ENCODE peak calls at places on chromosomes 5 and 9, in seven cellular contexts. B is choroid plexus epithelial cell; N is cardiac muscle cell; P is gastrocnemius medialis; E is nephron progenitor cell; D is CD4-positive, alpha-beta T cell; U is GM10248. R is an unnamed sample.

GRCh38 chr5:61461412-61461811 is 129.4 kb downstream of the ZSWIM6 start:
- DNase-seq in E (no peak), U (no peak), P (no peak), D (no peak), B (no peak), N (no peak), R (no peak)

GRCh38 chr5:79032031-79032711 is 37.3 kb downstream of the DMGDH start:
- DNase-seq in E (no peak), N (no peak), P (no peak), U (no peak), B (peak), D (no peak), R (no peak)

GRCh38 chr9:115000217-115000639 is 69.8 kb upstream of the TNFSF8 start:
- DNase-seq in D (no peak), P (no peak), E (no peak), U (no peak), N (no peak), B (no peak), R (no peak)

GRCh38 chr9:122132539-122132938 is 27.0 kb downstream of the NDUFA8 start:
- DNase-seq in D (no peak), P (no peak), B (no peak), E (no peak), N (no peak), U (no peak), R (no peak)

GRCh38 chr5:111135946-111136345 is 43.8 kb downstream of the WDR36 start:
- DNase-seq in B (no peak), P (no peak), E (no peak), N (peak), D (no peak), U (no peak), R (no peak)

GRCh38 chr9:121743441-121744001 is 92.1 kb downstream of the DAB2IP start:
- DNase-seq in P (peak), N (peak), E (peak), U (no peak), B (peak), D (no peak), R (peak)

GRCh38 chr9:128218518-128219389 is 15.6 kb downstream of the DNM1 start:
- DNase-seq in D (peak), U (peak), E (peak), P (peak), B (peak), N (peak), R (peak)

GRCh38 chr9:69971643-69972449 is 71.8 kb upstream of the MAMDC2 start:
- DNase-seq in D (peak), B (peak), N (peak), U (peak), P (peak), E (peak), R (peak)

GRCh38 chr9:103997861-103998370 is 96.2 kb upstream of the SMC2 start:
- DNase-seq in B (no peak), D (no peak), E (no peak), U (no peak), N (no peak), P (no peak), R (no peak)

GRCh38 chr9:113895526-113895925 is 19.4 kb downstream of the ZNF618 start:
- DNase-seq in B (peak), D (no peak), E (no peak), P (no peak), N (peak), U (no peak), R (no peak)

GRCh38 chr9:35294066-35294465 is 132.3 kb downstream of the UNC13B start:
- DNase-seq in N (no peak), B (no peak), P (no peak), U (no peak), D (no peak), E (no peak), R (no peak)

GRCh38 chr5:131857388-131857787 is 60.6 kb upstream of the FNIP1 start:
- DNase-seq in E (no peak), P (no peak), N (no peak), U (no peak), D (no peak), B (no peak), R (no peak)

GRCh38 chr5:142210011-142210410 is 101.4 kb downstream of the NDFIP1 start:
- DNase-seq in N (no peak), P (no peak), E (no peak), D (no peak), B (no peak), U (no peak), R (no peak)

GRCh38 chr9:122141671-122142070 is 17.9 kb downstream of the NDUFA8 start:
- DNase-seq in N (no peak), P (no peak), E (no peak), D (no peak), U (no peak), B (no peak), R (no peak)

GRCh38 chr9:96566401-96567202 is 53.0 kb downstream of the CDC14B start:
- DNase-seq in N (peak), B (peak), D (peak), U (peak), E (peak), P (peak), R (peak)

GRCh38 chr9:97382099-97382718 is 29.7 kb upstream of the TDRD7 start:
- DNase-seq in P (no peak), E (no peak), D (no peak), B (no peak), U (no peak), N (no peak), R (no peak)

GRCh38 chr9:90288275-90288639 is 354.4 kb downstream of the DIRAS2 start:
- DNase-seq in B (no peak), D (no peak), E (no peak), P (no peak), N (no peak), U (no peak), R (no peak)

GRCh38 chr9:90296539-90296938 is 346.1 kb downstream of the DIRAS2 start:
- DNase-seq in D (no peak), B (no peak), U (no peak), P (no peak), E (no peak), N (no peak), R (no peak)

GRCh38 chr9:90287567-90288274 is 354.9 kb downstream of the DIRAS2 start:
- DNase-seq in N (no peak), P (no peak), U (peak), E (no peak), B (peak), D (no peak), R (no peak)

GRCh38 chr9:90285946-90286345 is 356.7 kb downstream of the DIRAS2 start:
- DNase-seq in B (no peak), U (no peak), D (no peak), E (no peak), N (no peak), P (no peak), R (no peak)

GRCh38 chr9:90290716-90291485 is 351.7 kb downstream of the DIRAS2 start:
- DNase-seq in D (no peak), N (peak), E (no peak), P (no peak), U (no peak), B (peak), R (no peak)
- TF ChIP-seq CTCF in D (no peak), N (no peak), E (no peak), P (no peak), U (no peak), B (no peak), R (no peak)

GRCh38 chr5:74953601-74953960 is 87.4 kb upstream of the FAM169A start:
- DNase-seq in B (no peak), E (no peak), U (no peak), D (no peak), P (no peak), N (no peak), R (no peak)
- TF ChIP-seq CTCF in B (no peak), E (no peak), U (no peak), D (no peak), P (no peak), N (no peak), R (no peak)

DNA sequence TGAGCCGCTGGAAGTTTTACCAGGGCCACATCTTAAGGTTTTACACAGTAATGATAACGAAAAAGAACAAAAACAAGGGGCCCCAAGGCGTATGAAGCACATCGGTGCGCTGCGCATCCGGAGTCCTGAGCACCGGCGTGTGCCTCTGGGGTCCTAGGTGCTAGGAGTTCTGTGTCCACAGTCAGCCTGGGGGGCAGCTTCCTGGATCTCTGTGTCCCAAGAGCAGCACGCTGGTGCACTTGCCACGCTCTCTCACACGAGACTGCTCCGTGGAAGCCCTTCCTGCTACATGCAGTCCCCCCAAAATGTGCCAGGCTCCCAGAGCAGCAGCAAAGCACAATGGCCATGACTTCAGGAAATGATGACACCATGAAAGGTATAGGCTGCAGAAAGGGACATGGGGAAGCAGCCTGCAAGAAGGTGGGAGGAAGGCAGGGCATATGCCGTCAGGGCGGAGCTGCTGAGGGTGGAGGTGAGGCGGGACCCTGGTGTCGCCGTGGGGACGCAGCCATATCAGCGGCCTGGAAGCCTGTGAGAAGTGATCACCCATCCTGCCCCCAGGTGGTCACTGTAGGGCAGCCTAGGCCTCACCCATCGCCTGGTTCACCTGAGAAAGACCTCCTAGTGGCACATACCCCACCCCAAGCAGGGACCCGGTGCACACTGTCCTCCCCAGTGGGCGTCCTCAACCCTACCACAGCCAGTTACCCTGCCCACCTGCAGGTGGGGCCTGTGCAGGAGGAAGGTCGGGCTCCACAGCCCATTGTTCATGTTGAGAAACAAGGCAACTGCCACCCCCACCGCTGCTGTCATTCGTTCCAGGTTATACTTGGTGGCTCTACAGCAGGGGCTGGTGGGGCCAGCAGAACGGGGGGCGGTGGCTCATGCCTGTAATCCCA is 23.6 kb upstream of the SLC6A3 start:
- DNase-seq in D (no peak), B (no peak), U (no peak), E (no peak), P (no peak), N (no peak), R (no peak)
- TF ChIP-seq CTCF in D (peak), B (no peak), U (no peak), E (no peak), P (no peak), N (no peak), R (no peak)

GRCh38 chr5:173627271-173627670 is 10.8 kb upstream of the BOD1 start:
- DNase-seq in B (no peak), P (no peak), E (no peak), D (no peak), U (no peak), N (no peak), R (no peak)

GRCh38 chr5:173624276-173624675 is 7.8 kb upstream of the BOD1 start:
- DNase-seq in U (no peak), N (no peak), P (no peak), D (no peak), B (no peak), E (no peak), R (no peak)

GRCh38 chr5:173625261-173625660 is 8.8 kb upstream of the BOD1 start:
- DNase-seq in N (no peak), U (no peak), D (no peak), E (no peak), P (no peak), B (no peak), R (no peak)

GRCh38 chr5:173626501-173626812 is 10.0 kb upstream of the BOD1 start:
- DNase-seq in P (no peak), N (no peak), B (no peak), D (no peak), E (no peak), U (no peak), R (no peak)

DNA sequence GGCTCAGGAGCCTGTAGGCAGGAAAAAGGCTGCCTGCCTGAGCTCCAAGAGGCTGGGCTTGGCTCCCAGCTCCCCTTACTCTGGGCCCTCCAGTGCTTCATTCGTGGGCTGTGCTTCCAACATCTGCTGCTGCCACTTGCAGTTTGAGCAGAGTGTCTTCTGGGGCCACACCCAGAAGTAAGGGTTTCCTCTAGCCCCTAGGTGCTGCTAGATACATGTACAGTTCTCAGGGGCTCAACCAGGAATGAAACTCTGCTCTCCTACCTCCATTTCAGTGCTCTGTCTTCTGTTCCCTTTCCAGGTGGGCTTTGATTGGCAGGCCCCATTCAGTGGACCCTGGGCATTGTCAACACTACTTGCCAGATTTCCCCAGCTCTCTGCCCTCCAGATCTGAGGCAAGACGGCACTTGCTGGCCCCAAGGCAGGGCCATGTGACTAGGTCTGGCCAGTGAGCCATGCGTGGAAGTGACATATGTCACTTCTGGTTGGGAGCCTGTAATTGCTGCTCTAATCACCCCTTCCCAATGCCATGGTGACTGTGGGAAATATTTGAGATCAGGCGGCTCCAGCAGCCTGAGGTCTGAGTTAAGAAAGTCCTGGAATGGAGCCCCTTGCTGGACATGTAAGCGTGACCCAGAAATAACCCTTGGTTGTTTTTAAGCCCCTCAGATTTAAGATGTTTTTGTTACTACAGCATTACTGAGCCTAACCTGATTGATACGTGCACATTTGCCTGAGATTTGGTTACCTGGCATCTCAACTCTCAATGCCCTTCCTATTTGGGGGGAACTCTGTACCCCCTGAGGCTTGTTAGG is 9.4 kb upstream of the BOD1 start:
- DNase-seq in D (no peak), N (no peak), E (no peak), P (peak), B (peak), U (peak), R (no peak)
- TF ChIP-seq CTCF in D (no peak), N (no peak), E (no peak), P (peak), B (peak), U (peak), R (no peak)

GRCh38 chr5:160802567-160802966 is 49.4 kb downstream of the ATP10B start:
- DNase-seq in U (no peak), E (no peak), N (no peak), P (no peak), B (no peak), D (no peak), R (no peak)
- TF ChIP-seq CTCF in U (peak), E (peak), N (no peak), P (no peak), B (no peak), D (no peak), R (no peak)

DNA sequence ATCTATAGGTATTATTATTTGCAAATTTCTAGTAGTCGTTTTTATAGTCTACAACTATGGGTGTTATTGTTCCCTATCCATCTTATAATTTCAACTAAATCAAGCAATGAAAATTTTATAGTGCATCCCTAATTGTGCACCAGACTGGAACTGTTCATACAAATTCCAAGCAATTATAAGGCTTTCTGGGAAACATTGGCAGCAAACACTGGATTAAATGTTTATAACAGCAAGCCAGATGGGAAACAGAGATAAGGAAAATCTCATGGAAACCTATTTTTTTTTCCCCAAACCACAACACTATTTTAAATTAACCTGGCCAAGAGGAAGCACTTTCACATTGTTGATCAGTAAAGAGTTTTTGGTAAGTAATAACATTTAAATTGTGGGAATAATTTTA is 524.3 kb downstream of the RASEF start:
- DNase-seq in U (no peak), B (no peak), E (no peak), D (no peak), N (no peak), P (no peak), R (no peak)
- TF ChIP-seq CTCF in U (no peak), B (no peak), E (no peak), D (no peak), N (no peak), P (no peak), R (no peak)

DNA sequence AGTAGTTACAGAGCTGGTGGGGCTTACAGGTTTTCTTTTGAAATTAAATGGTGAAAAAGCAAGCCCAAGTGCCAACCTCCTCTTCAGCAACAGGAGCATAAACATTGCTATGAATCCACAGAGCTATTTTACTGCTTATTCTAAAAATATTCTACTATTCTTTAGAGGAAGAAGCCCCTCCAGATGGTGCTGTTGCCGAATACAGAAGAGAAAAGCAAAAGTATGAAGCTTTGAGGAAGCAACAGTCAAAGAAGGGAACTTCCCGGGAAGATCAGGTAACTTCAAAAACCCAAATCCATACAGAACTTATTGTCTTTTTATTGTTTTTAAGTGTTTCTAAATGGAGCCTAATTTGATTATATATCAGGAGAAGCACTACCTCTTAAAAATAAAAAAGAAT is 202.8 kb downstream of the CWC27 start:
- DNase-seq in N (peak), U (no peak), P (no peak), D (no peak), E (no peak), B (peak), R (no peak)
- TF ChIP-seq CTCF in N (peak), U (no peak), P (no peak), D (no peak), E (no peak), B (peak), R (no peak)

DNA sequence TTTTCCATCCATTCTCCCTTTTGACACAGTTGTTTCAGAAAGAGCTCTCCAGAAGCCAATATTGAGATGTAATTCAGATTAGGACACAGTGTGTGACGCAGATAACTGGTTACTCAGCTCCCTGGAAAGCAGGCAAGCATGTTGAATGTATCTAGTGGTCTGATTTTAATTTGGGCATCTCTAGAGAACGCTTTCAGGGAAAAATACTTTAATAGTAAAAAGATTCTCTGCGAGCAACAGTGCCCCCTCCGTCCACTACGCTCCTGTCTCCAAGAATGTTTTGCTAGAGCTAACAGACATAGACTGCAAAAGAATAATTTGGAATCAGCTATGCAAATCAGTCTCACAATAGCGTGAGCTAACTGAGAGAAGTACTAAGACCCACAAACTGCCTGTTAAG is 23.3 kb downstream of the CFAP90 start:
- DNase-seq in P (no peak), B (no peak), D (no peak), E (no peak), U (no peak), N (no peak), R (no peak)
- TF ChIP-seq CTCF in P (no peak), B (peak), D (no peak), E (no peak), U (no peak), N (peak), R (no peak)